ENCODE peak calls at places on chromosomes 7 and 10, in four cellular contexts. O, B, R and D are unnamed samples. For H3K9me3, the result is how much of the 10 kb centered on the place peaks cover.

GRCh38 chr10:18140149-18140956 is at the start of gene CACNB2:
- DNase-seq in O (peak), B (no peak), R (no peak), D (peak)

GRCh38 chr7:13830604-13830915 is 158.9 kb downstream of the ETV1 start:
- DNase-seq in O (no peak), B (no peak), R (no peak), D (no peak)

GRCh38 chr7:2417981-2418481 is 14.6 kb downstream of the CHST12 start:
- DNase-seq in O (peak), B (no peak), R (no peak), D (no peak)

GRCh38 chr10:62186999-62187695 is 81.5 kb downstream of the RTKN2 start:
- DNase-seq in O (no peak), B (no peak), R (no peak), D (no peak)

GRCh38 chr10:38027992-38028391 is 17.5 kb downstream of the ZNF33A start:
- DNase-seq in O (no peak), B (no peak), R (no peak), D (no peak)

GRCh38 chr10:69139961-69140360 is 16.0 kb downstream of the VPS26A start:
- DNase-seq in O (no peak), B (no peak), R (no peak), D (no peak)

GRCh38 chr7:39909526-39909925 is 40.5 kb upstream of the CDK13 start:
- DNase-seq in O (no peak), B (no peak), R (no peak), D (no peak)

GRCh38 chr7:125255793-125256192 is 326.2 kb upstream of the POT1 start:
- DNase-seq in O (no peak), B (no peak), R (no peak), D (no peak)

GRCh38 chr10:127563718-127564553 is 14.8 kb downstream of the NPS start:
- DNase-seq in O (no peak), B (no peak), R (peak), D (no peak)

GRCh38 chr10:127576011-127576410 is 26.9 kb downstream of the NPS start:
- DNase-seq in O (no peak), B (no peak), R (no peak), D (no peak)

GRCh38 chr10:76124230-76124629 is 692.8 kb downstream of the LRMDA start:
- DNase-seq in O (no peak), B (no peak), R (no peak), D (no peak)

GRCh38 chr7:89605362-89605761 is 548.9 kb upstream of the STEAP1 start:
- DNase-seq in O (no peak), B (no peak), R (no peak), D (no peak)

GRCh38 chr7:40268836-40269235 is 134.0 kb downstream of the SUGCT start:
- DNase-seq in O (no peak), B (no peak), R (no peak), D (no peak)

GRCh38 chr10:84452006-84452405 is 123.6 kb downstream of the CCSER2 start:
- DNase-seq in O (no peak), B (no peak), R (no peak), D (no peak)

GRCh38 chr7:47611045-47611511 is 29.2 kb upstream of the TNS3 start:
- DNase-seq in O (no peak), B (no peak), R (no peak), D (no peak)

GRCh38 chr10:70404036-70404905 is at the start of gene EIF4EBP2:
- DNase-seq in O (peak), B (peak), R (peak), D (peak)

GRCh38 chr10:108424656-108425055 is 1260.2 kb upstream of the SORCS1 start:
- DNase-seq in O (no peak), B (no peak), R (no peak), D (no peak)

GRCh38 chr10:6349846-6350245 is 147.1 kb downstream of the PFKFB3 start:
- DNase-seq in O (no peak), B (no peak), R (no peak), D (no peak)

GRCh38 chr7:100632951-100633717 is 8.2 kb downstream of the TFR2 start:
- DNase-seq in O (no peak), B (no peak), R (no peak), D (no peak)

GRCh38 chr10:128572696-128573095 is 446.5 kb upstream of the MKI67 start:
- DNase-seq in O (no peak), B (no peak), R (no peak), D (no peak)

GRCh38 chr10:47167591-47167990 is 132.4 kb upstream of the GDF10 start:
- DNase-seq in O (no peak), B (no peak), R (no peak), D (no peak)

GRCh38 chr7:116924741-116925140 is 28.6 kb upstream of the ST7 start:
- DNase-seq in O (no peak), B (no peak), R (no peak), D (no peak)

GRCh38 chr7:105352018-105352612 is 36.6 kb downstream of the SRPK2 start:
- DNase-seq in O (peak), B (peak), R (no peak), D (peak)

GRCh38 chr7:12257582-12257981 is 46.5 kb downstream of the TMEM106B start:
- DNase-seq in O (no peak), B (no peak), R (no peak), D (no peak)

GRCh38 chr7:118420888-118421287 is 196.4 kb downstream of the ANKRD7 start:
- DNase-seq in O (no peak), B (no peak), R (no peak), D (no peak)

GRCh38 chr7:107387077-107387476 is 82.8 kb upstream of the GPR22 start:
- DNase-seq in O (peak), B (no peak), R (no peak), D (peak)

GRCh38 chr7:56256108-56256507 is 139.9 kb upstream of the NUPR2 start:
- DNase-seq in O (no peak), B (no peak), R (no peak), D (no peak)

GRCh38 chr10:12077580-12078180 is 8.9 kb downstream of the DHTKD1 start:
- DNase-seq in O (no peak), B (no peak), R (no peak), D (no peak)

GRCh38 chr7:46752881-46753366 is 829.0 kb downstream of the TNS3 start:
- DNase-seq in O (no peak), B (no peak), R (no peak), D (no peak)

GRCh38 chr10:88990528-88991160 is at the start of gene FAS:
- DNase-seq in O (peak), B (peak), R (no peak), D (peak)

GRCh38 chr10:75552171-75552570 is 120.7 kb downstream of the LRMDA start:
- DNase-seq in O (no peak), B (no peak), R (no peak), D (no peak)

GRCh38 chr7:151795168-151795754 is 81.7 kb downstream of the PRKAG2 start:
- DNase-seq in O (peak), B (no peak), R (no peak), D (peak)

GRCh38 chr7:97116308-97116707 is 1.2 kb upstream of the SDHAF3 start:
- DNase-seq in O (no peak), B (no peak), R (no peak), D (no peak)

DNA sequence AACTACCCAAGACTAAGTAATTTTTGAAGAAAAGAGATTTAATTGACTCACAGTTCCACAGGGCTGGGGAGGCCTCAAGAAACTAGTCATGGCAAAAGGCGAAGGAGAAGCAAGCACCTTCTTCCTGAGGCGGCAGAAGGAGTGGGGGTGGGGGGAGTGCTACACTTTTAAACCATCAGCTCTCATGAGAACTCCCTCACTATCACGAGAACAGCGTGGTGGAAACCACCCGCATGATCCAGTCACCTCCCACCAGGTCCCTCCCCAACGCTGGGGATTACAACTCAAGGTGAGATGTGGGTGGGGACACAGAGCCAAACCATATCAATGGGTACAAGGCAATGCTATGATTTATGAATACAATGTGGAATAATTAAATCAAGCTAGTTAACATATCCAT is 241.9 kb downstream of the PTPRN2 start:
- DNase-seq in O (no peak), B (no peak), R (no peak), D (peak)
- H3K9me3 ChIP-seq in O (under half), B (under half), R (under half), D (under half)

DNA sequence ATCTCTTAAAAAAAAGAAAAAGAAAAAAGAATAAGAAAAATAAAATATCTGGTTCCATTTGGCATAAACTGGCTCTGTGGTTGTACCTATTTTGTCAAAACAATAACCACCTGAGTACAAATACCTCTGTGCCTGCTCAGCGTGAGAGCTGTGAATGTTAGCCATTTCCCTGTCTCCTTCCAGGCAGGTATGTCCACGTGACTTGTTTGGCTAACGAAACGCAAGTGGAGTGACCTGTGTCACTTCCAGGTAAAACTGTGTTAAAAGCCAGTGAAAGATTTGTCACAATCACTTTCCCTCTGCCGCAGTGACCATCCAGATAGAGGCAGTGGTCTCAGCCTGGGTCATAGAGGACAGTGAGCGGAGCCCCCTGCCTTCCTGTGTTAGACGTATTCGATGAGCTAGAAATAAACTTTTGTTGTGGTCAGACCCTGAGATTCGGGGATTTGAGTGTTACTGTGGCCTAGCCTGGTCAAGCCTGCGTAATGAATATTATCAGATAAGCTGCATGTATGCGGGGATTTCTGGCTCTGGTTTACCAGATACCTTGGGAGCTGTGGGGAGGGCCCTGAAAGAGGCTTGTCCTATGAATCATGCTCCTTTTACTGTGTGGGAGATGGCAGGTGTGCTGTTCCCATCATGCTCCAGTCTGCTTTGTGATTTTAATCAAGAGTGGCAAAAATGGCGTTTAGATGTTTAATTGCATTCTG is 3.7 kb downstream of the PTER start:
- DNase-seq in O (no peak), B (no peak), R (no peak), D (no peak)
- H3K4me3 ChIP-seq in O (no peak), B (no peak), R (no peak), D (peak)

DNA sequence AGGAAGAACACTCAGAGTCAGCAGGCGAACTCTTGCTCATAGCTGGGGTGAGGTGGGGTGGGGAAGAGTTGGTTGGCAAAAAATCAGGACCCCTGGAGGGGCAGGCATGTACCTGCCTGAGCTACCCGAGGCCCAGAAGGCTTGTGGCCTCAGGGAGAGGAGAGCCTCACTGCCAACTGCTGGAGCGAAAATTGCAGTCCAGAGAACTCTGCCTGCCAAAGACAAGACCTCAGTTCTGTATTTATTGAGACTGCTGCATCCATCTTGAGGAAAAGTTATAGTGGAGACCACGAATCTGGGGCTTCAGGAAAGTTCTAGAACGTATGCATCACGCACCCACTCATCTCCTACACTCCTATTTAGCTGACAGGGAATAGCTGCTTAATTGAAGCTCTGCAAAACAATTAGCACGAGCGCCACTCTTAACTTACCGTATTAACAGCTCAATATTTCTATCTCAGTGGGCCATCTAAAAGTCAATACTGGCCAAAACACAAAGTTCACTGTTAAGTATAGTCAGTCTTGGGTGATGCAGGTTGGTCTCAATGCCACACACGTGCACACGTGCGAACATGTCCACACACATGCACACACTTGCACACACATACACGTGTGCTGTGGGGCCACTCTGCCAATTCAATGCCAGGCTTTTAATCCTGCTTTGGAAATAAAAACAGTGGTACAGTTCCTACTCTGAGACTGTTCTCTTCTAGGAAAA is 105.3 kb downstream of the GRB10 start:
- DNase-seq in O (no peak), B (no peak), R (no peak), D (no peak)
- H3K9me3 ChIP-seq in O (under half), B (under half), R (under half), D (under half)

GRCh38 chr10:25487266-25487665 is 312.5 kb downstream of the GPR158 start:
- DNase-seq in O (no peak), B (no peak), R (peak), D (no peak)

DNA sequence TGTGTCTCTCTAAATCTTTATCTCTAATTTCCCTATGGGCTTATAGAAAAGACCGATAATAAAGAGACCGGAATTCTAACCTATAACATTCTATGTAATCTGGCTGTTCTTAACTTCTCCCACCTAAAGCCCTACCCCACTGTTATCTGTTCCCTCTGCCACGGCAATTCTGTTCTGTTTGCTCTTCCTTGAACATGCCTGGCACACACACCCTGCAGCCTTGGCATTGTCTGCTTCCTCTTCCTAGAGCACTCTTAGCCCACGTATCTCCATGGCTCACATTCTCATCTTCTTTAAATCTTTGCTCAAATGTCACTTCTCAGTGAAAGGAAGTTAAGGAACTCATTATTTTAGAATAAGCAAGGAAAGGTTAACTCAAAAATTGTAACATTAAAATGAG is 309.2 kb downstream of the GPR158 start:
- DNase-seq in O (no peak), B (no peak), R (no peak), D (no peak)
- H3K4me3 ChIP-seq in O (no peak), B (no peak), R (no peak), D (no peak)